ENCODE peak calls at places on chromosomes 4 and X, in seven cellular contexts. V, X, R, D, Y, P and C are unnamed samples.
A peak's percentile ranks its signal among the peaks of the same experiment; 100 is the strongest.

GRCh38 chrX:12405306-12405705 is 267.0 kb downstream of the FRMPD4 start:
- DNase-seq in D (no peak), Y (no peak), P (no peak), V (no peak), X (no peak), R (no peak), C (no peak)

GRCh38 chrX:110667706-110668105 is 127.9 kb downstream of the CHRDL1 start:
- DNase-seq in D (no peak), R (no peak), Y (peak; percentile 88), V (no peak), X (no peak), P (no peak), C (no peak)

GRCh38 chr4:165715989-165716388 is 157.0 kb upstream of the TLL1 start:
- DNase-seq in D (no peak), Y (no peak), X (no peak), R (no peak), V (peak; percentile 45), P (no peak), C (no peak)

GRCh38 chr4:2931765-2932560 is 31.2 kb downstream of the NOP14 start:
- DNase-seq in R (no peak), D (no peak), X (peak; percentile 81), V (no peak), P (no peak), Y (peak; percentile 63), C (no peak)

GRCh38 chrX:101682723-101683122 is 23.1 kb upstream of the ARMCX2 start:
- DNase-seq in R (no peak), D (peak; percentile 20), Y (no peak), X (no peak), V (no peak), P (no peak), C (no peak)

GRCh38 chr4:26787461-26788340 is 72.9 kb upstream of the STIM2 start:
- DNase-seq in D (peak; percentile 67), X (peak; percentile 78), P (peak; percentile 66), Y (peak; percentile 72), R (no peak), V (peak; percentile 80), C (no peak)

GRCh38 chrX:444305-444704 is 57.6 kb upstream of the PPP2R3B start:
- DNase-seq in D (no peak), R (no peak), Y (no peak), X (peak; percentile 8), P (no peak), V (no peak), C (no peak)

GRCh38 chr4:183213996-183214395 is 106.1 kb downstream of the CLDN22 start:
- DNase-seq in V (no peak), R (no peak), X (no peak), D (no peak), Y (no peak), P (no peak), C (no peak)

GRCh38 chr4:156193116-156193515 is 239.4 kb upstream of the CTSO start:
- DNase-seq in V (no peak), X (no peak), D (peak; percentile 20), R (no peak), P (peak; percentile 56), Y (peak; percentile 6), C (no peak)

GRCh38 chr4:130542953-130543352 is 1447.0 kb downstream of the C4orf33 start:
- DNase-seq in R (no peak), P (no peak), X (no peak), Y (peak; percentile 35), V (no peak), D (no peak), C (no peak)

GRCh38 chrX:119118780-119119395 is 8.7 kb downstream of the KIAA1210 start:
- DNase-seq in P (peak; percentile 65), X (peak; percentile 57), V (peak; percentile 56), D (peak; percentile 64), Y (peak; percentile 67), R (no peak), C (no peak)

GRCh38 chr4:58456727-58457384 is 1346.7 kb upstream of the IGFBP7 start:
- DNase-seq in P (no peak), D (no peak), Y (no peak), R (no peak), X (no peak), V (no peak), C (no peak)

GRCh38 chr4:58451707-58452106 is 1341.5 kb upstream of the IGFBP7 start:
- DNase-seq in P (no peak), R (no peak), D (no peak), Y (no peak), X (no peak), V (no peak), C (no peak)

GRCh38 chr4:58453956-58454355 is 1343.8 kb upstream of the IGFBP7 start:
- DNase-seq in V (no peak), R (no peak), X (no peak), D (no peak), Y (no peak), P (no peak), C (no peak)
- TF ChIP-seq CTCF in V (no peak), R (no peak), X (no peak), D (no peak), Y (no peak), P (no peak), C (no peak)

GRCh38 chrX:50469206-50469605 is 1.4 kb downstream of the DGKK start:
- DNase-seq in Y (peak; percentile 36), D (no peak), V (no peak), R (no peak), X (peak; percentile 37), P (no peak), C (no peak)
- H3K4me3 ChIP-seq in Y (peak overlapping the region; percentile 63), D (no peak overlapping the region), V (no peak overlapping the region), R (no peak overlapping the region), X (no peak overlapping the region), P (no peak overlapping the region), C (no peak overlapping the region)

GRCh38 chrX:40573763-40574162 is 7.0 kb upstream of the ATP6AP2 start:
- DNase-seq in Y (peak; percentile 39), R (no peak), X (no peak), D (peak; percentile 24), V (no peak), P (peak; percentile 44), C (no peak)
- TF ChIP-seq CTCF in Y (peak; percentile 69), R (peak; percentile 47), X (no peak), D (peak; percentile 50), V (peak; percentile 63), P (peak; percentile 77), C (peak; percentile 56)

GRCh38 chrX:9947395-9947794 is 19.8 kb upstream of the CLDN34 start:
- DNase-seq in P (no peak), Y (no peak), V (no peak), X (no peak), D (no peak), R (no peak), C (no peak)
- H3K4me3 ChIP-seq in P (no peak overlapping the region), Y (no peak overlapping the region), V (no peak overlapping the region), X (no peak overlapping the region), D (no peak overlapping the region), R (no peak overlapping the region), C (no peak overlapping the region)

DNA sequence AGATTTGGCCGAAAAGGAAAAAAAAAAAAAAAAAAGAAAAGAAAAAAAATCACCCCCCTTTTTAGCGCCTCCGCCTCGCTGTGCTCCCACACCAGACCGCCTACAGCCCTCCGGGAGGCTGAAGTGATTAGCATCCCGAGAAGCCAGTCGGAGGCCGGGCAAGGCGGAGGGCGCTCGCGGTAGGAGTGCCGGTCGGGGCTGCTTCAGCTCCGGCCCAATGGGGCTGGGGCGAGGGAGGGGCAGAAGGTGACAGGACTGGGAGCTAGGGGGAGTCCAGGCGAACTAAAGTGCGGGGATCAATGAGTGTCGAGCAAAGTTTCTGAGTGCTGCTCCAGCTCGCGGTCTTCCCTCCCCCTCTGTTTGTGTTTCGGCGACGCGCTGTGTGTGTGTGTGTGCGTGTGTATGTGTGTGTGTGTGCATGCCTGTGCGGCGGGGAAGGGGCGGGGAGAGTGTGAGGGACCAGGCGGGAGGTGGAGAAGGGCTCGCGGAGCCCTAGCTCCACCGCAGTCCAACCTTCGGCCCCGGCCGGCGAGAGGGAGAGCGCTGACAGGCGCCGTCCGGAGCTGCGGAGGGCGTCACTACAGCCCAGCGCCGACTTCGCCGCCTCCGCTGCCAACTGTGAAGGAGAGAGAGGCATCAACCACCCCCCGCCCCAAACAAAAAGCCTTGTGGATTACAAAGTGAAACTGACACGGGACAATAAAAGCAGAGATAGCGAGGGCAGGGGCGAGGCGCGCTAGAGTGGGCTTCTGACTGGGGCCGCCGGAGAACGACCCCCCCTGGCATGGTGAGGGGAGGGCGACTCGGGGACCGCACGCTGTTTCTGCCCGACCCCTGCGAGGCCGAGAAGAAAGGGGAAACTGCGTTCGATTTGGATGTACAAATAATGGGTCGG is at the start of gene FAT4:
- DNase-seq in R (peak; percentile 90), V (peak; percentile 98), Y (peak; percentile 94), P (peak; percentile 100), D (peak; percentile 99), X (peak; percentile 97), C (peak; percentile 87)
- TF ChIP-seq CTCF in R (peak; percentile 1), V (peak; percentile 28), Y (peak; percentile 11), P (peak; percentile 40), D (no peak), X (peak; percentile 17), C (no peak)